ENCODE peak calls at places on chromosome 20, in four cellular contexts. One of them, this sample, is unnamed.

GRCh38 chr20:59598625-59599310 is 5.6 kb upstream of the PHACTR3 start:
- DNase-seq in H9: peak; percentile 70
- DNase-seq in GM23248: peak; percentile 43
- DNase-seq in iPS DF 19.7: no peak
- DNase-seq in this sample: peak; percentile 86

GRCh38 chr20:25987073-25987927 is 290.6 kb upstream of the ZNF337 start:
- DNase-seq in GM23248: peak; percentile 1
- DNase-seq in iPS DF 19.7: no peak
- DNase-seq in H9: peak; percentile 84
- DNase-seq in this sample: peak; percentile 48

GRCh38 chr20:62289131-62289530 is 13.7 kb upstream of the ADRM1 start:
- DNase-seq in iPS DF 19.7: no peak
- DNase-seq in GM23248: no peak
- DNase-seq in H9: no peak
- DNase-seq in this sample: no peak

GRCh38 chr20:57653910-57654309 is 33.7 kb upstream of the ZBP1 start:
- DNase-seq in iPS DF 19.7: no peak
- DNase-seq in H9: no peak
- DNase-seq in GM23248: no peak
- DNase-seq in this sample: no peak

GRCh38 chr20:32621071-32621913 is 36.2 kb upstream of the NOL4L start:
- DNase-seq in iPS DF 19.7: no peak
- DNase-seq in H9: peak; percentile 95
- DNase-seq in GM23248: no peak
- DNase-seq in this sample: peak; percentile 57

GRCh38 chr20:35575958-35576357 is 34.1 kb downstream of the ERGIC3 start:
- DNase-seq in H9: no peak
- DNase-seq in iPS DF 19.7: no peak
- DNase-seq in GM23248: no peak
- DNase-seq in this sample: no peak

GRCh38 chr20:61633004-61633403 is 380.9 kb downstream of the CDH4 start:
- DNase-seq in GM23248: no peak
- DNase-seq in H9: no peak
- DNase-seq in iPS DF 19.7: no peak
- DNase-seq in this sample: no peak

GRCh38 chr20:46040902-46041535 is 12.0 kb downstream of the SLC12A5 start:
- DNase-seq in GM23248: peak; percentile 50
- DNase-seq in iPS DF 19.7: no peak
- DNase-seq in H9: peak; percentile 79
- DNase-seq in this sample: peak; percentile 87

GRCh38 chr20:10584319-10584812 is 89.4 kb downstream of the JAG1 start:
- DNase-seq in H9: no peak
- DNase-seq in GM23248: no peak
- DNase-seq in iPS DF 19.7: no peak
- DNase-seq in this sample: no peak

GRCh38 chr20:41697861-41698559 is 79.8 kb upstream of the CHD6 start:
- DNase-seq in H9: peak; percentile 34
- DNase-seq in GM23248: peak; percentile 63
- DNase-seq in iPS DF 19.7: no peak
- DNase-seq in this sample: peak; percentile 34

GRCh38 chr20:61861054-61861841 is 204.4 kb downstream of the TAF4 start:
- DNase-seq in iPS DF 19.7: no peak
- DNase-seq in H9: no peak
- DNase-seq in GM23248: no peak
- DNase-seq in this sample: no peak

GRCh38 chr20:33575302-33575701 is 85.4 kb downstream of the CBFA2T2 start:
- DNase-seq in H9: no peak
- DNase-seq in iPS DF 19.7: no peak
- DNase-seq in GM23248: no peak
- DNase-seq in this sample: no peak

GRCh38 chr20:50027611-50028105 is 44.9 kb downstream of the SNAI1 start:
- DNase-seq in H9: no peak
- DNase-seq in iPS DF 19.7: no peak
- DNase-seq in GM23248: peak; percentile 95
- DNase-seq in this sample: peak; percentile 56

GRCh38 chr20:11891827-11892521 is 25.7 kb upstream of the BTBD3 start:
- DNase-seq in GM23248: peak; percentile 89
- DNase-seq in H9: peak; percentile 80
- DNase-seq in iPS DF 19.7: peak; percentile 76
- DNase-seq in this sample: peak; percentile 74

GRCh38 chr20:63121246-63121645 is 94.7 kb downstream of the YTHDF1 start:
- DNase-seq in H9: no peak
- DNase-seq in iPS DF 19.7: no peak
- DNase-seq in GM23248: no peak
- DNase-seq in this sample: no peak

GRCh38 chr20:3231889-3232588 is 7.0 kb downstream of the SLC4A11 start:
- DNase-seq in H9: no peak
- DNase-seq in iPS DF 19.7: no peak
- DNase-seq in GM23248: no peak
- DNase-seq in this sample: no peak

GRCh38 chr20:41287327-41287726 is 30.2 kb downstream of the ZHX3 start:
- DNase-seq in GM23248: peak; percentile 92
- DNase-seq in iPS DF 19.7: no peak
- DNase-seq in H9: no peak
- DNase-seq in this sample: no peak

This sample was measured in iPS-NIHi11.